ENCODE peak calls at places on chromosomes 13 and 19, in five cellular contexts. G, T, V, J and R are unnamed samples.

GRCh38 chr19:1847684-1848398 is 442 bp downstream of the REXO1 start:
- DNase-seq in T (no peak), J (no peak), V (no peak), G (no peak), R (peak; percentile 56)

GRCh38 chr13:99875391-99875790 is 96.2 kb downstream of the ZIC5 start:
- DNase-seq in V (no peak), G (no peak), T (no peak), J (no peak), R (no peak)

GRCh38 chr19:3108775-3109174 is 14.6 kb downstream of the GNA11 start:
- DNase-seq in G (no peak), V (peak; percentile 84), J (peak; percentile 60), T (no peak), R (no peak)

GRCh38 chr13:24746618-24747247 is 17.2 kb upstream of the RNF17 start:
- DNase-seq in V (peak; percentile 60), G (no peak), J (no peak), T (peak; percentile 17), R (no peak)

GRCh38 chr13:94515911-94516310 is 36.4 kb upstream of the DCT start:
- DNase-seq in G (no peak), J (no peak), V (no peak), T (no peak), R (no peak)

GRCh38 chr19:2282062-2282861 is at the start of gene PEAK3:
- DNase-seq in J (peak; percentile 82), G (peak; percentile 54), V (peak; percentile 70), T (no peak), R (peak; percentile 70)

GRCh38 chr19:51142119-51142518 is at the start of gene SIGLEC7:
- DNase-seq in J (no peak), T (no peak), G (no peak), V (no peak), R (no peak)

GRCh38 chr13:44231786-44232516 is 141.7 kb upstream of the SERP2 start:
- DNase-seq in V (no peak), G (no peak), T (peak; percentile 84), J (peak; percentile 89), R (peak; percentile 85)

GRCh38 chr19:10885241-10886169 is 14.2 kb downstream of the CARM1 start:
- DNase-seq in V (no peak), J (no peak), G (no peak), T (no peak), R (no peak)

GRCh38 chr19:35828694-35829301 is 16.2 kb upstream of the PRODH2 start:
- DNase-seq in G (no peak), J (no peak), V (no peak), T (peak; percentile 70), R (no peak)

GRCh38 chr19:52336976-52337375 is 933 bp downstream of the ZNF610 start:
- DNase-seq in V (no peak), G (no peak), T (no peak), J (no peak), R (no peak)

GRCh38 chr13:91740811-91741210 is 342.4 kb downstream of the GPC5 start:
- DNase-seq in T (no peak), J (no peak), V (no peak), G (no peak), R (no peak)

GRCh38 chr13:20174656-20175405 is 14.0 kb upstream of the GJA3 start:
- DNase-seq in V (peak; percentile 69), G (peak; percentile 58), J (peak; percentile 87), T (peak; percentile 69), R (peak; percentile 55)

GRCh38 chr13:19981685-19982238 is 23.2 kb downstream of the ZMYM2 start:
- DNase-seq in V (no peak), T (no peak), J (no peak), G (no peak), R (no peak)

GRCh38 chr19:45653634-45654033 is 14.4 kb upstream of the GIPR start:
- DNase-seq in G (no peak), T (no peak), V (no peak), J (no peak), R (no peak)

GRCh38 chr13:44263920-44264610 is 109.6 kb upstream of the SERP2 start:
- DNase-seq in T (no peak), J (no peak), G (no peak), V (no peak), R (no peak)

GRCh38 chr19:28920269-28921066 is 292.5 kb downstream of the UQCRFS1 start:
- DNase-seq in T (no peak), G (no peak), V (no peak), J (no peak), R (no peak)

GRCh38 chr19:40443930-40444180 is 280 bp downstream of the SERTAD3 start:
- DNase-seq in V (no peak), T (peak; percentile 73), G (no peak), J (no peak), R (no peak)

GRCh38 chr13:30743319-30744055 is 8.1 kb downstream of the ALOX5AP start:
- DNase-seq in G (no peak), J (peak; percentile 44), T (peak; percentile 80), V (no peak), R (no peak)

GRCh38 chr19:50750010-50750409 is 20.3 kb upstream of the GPR32 start:
- DNase-seq in G (no peak), J (no peak), V (no peak), T (no peak), R (no peak)

GRCh38 chr19:33403973-33404304 is 30.4 kb downstream of the CEBPG start:
- DNase-seq in T (no peak), V (peak; percentile 14), G (no peak), J (no peak), R (no peak)

GRCh38 chr19:33403221-33403972 is 29.9 kb downstream of the CEBPG start:
- DNase-seq in J (peak; percentile 55), G (no peak), T (no peak), V (peak; percentile 18), R (peak; percentile 63)

GRCh38 chr19:33400856-33401682 is 27.6 kb downstream of the CEBPG start:
- DNase-seq in J (no peak), V (no peak), T (no peak), G (no peak), R (no peak)

GRCh38 chr19:33401683-33402420 is 28.3 kb downstream of the CEBPG start:
- DNase-seq in G (no peak), T (no peak), V (peak; percentile 14), J (no peak), R (peak; percentile 51)

DNA sequence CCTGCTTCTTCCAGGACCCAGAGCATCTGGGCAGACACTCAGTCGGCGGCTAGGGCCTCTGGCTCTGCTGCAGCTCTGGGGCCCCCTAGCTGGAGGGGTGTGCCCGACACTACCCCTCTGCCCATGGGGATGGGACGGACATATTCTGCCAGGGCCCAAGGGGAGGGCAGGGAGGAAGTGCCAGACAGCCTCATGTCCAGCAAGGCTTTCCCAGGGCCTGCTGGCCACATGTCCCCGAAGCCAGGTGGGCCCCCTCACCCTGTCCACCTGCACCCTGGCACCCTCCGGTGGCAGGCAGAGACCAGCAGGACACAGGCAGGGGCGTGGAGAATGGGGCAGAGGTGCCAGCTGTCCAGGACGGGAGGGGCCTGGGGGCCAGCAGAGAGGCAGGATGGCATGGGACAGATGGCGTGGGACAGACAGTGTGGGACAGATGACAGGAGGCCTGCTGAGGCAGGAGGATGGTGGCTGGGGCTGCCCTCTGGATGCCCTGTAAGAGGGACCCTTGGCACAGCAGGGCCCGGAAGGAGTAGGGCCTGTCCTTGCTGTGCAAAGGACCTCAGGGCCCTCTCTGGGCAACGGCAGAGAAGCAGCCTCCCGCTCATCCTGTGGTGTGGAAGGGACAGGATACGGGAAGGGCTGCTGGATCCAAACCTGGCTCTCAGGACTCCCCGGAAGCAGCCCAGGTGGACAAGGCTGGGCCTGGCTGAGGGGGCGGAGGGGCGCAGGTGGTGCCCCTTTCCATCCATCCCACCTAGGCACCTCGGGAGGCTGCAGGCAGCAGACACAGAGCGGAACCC is 29.1 kb downstream of the CEBPG start:
- DNase-seq in T (no peak), V (peak; percentile 26), G (no peak), J (no peak), R (no peak)
- TF ChIP-seq CTCF in T (no peak), V (peak; percentile 16), G (peak; percentile 12), J (no peak), R (no peak)

GRCh38 chr19:23070353-23070781 is 46.5 kb upstream of the ZNF730 start:
- DNase-seq in J (no peak), V (peak; percentile 45), G (no peak), T (no peak), R (peak; percentile 27)
- TF ChIP-seq CTCF in J (no peak), V (peak; percentile 50), G (peak; percentile 18), T (no peak), R (no peak)

GRCh38 chr13:26601669-26602068 is 44.2 kb downstream of the WASF3 start:
- DNase-seq in T (no peak), J (no peak), V (peak; percentile 25), G (no peak), R (no peak)
- TF ChIP-seq CTCF in T (no peak), J (no peak), V (peak; percentile 10), G (no peak), R (no peak)

GRCh38 chr19:58328999-58329398 is 2.2 kb downstream of the ZSCAN22 start:
- DNase-seq in J (no peak), G (no peak), T (no peak), V (no peak), R (no peak)
- TF ChIP-seq CTCF in J (no peak), G (no peak), T (no peak), V (peak; percentile 41), R (no peak)

DNA sequence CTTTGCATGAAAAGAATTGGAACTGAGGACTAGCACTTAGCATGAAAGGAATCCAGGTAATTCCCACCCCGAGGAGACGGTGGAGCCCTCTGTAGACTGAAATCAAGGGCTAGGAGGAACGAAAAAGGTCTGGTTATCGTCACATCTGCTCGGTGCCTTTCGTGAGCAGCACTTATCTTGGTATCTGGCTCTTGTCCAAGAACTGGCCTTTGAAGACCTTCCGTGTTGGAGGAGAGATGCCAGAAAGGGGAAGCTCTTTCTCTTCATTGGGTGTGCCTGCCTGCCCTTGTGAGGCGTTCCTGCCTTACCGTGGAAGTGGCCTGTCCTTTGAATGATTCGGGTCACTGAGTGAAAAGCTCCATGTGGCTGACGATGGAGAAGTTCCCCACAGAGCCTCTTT is 121.4 kb upstream of the SLC10A2 start:
- DNase-seq in V (no peak), T (no peak), G (no peak), J (no peak), R (no peak)
- TF ChIP-seq CTCF in V (no peak), T (no peak), G (no peak), J (no peak), R (no peak)